ENCODE peak calls at places on chromosome 6, in ten cellular contexts. One of them, this sample, is unnamed.

GRCh38 chr6:73455865-73456629 is 4.0 kb upstream of the CGAS start:
- DNase-seq in RPMI7951: no peak
- DNase-seq in posterior vena cava: no peak
- DNase-seq in activated T-helper 1 cell treated with anti-CD3 and anti-CD28 coated beads, Interleukin-2, amount 50 U/mL, for 16 hours: no peak
- DNase-seq in C1 segment of cervical spinal cord: no peak
- DNase-seq in fibroblast of gingiva: peak; percentile 9
- DNase-seq in stromal cell of bone marrow: no peak
- DNase-seq in left ventricle myocardium superior: no peak
- DNase-seq in right atrium auricular region: no peak
- DNase-seq in GM20000: no peak
- DNase-seq in this sample: no peak

GRCh38 chr6:6236730-6237469 is 83.6 kb downstream of the F13A1 start:
- DNase-seq in RPMI7951: no peak
- DNase-seq in posterior vena cava: no peak
- DNase-seq in activated T-helper 1 cell treated with anti-CD3 and anti-CD28 coated beads, Interleukin-2, amount 50 U/mL, for 16 hours: no peak
- DNase-seq in C1 segment of cervical spinal cord: no peak
- DNase-seq in fibroblast of gingiva: no peak
- DNase-seq in stromal cell of bone marrow: no peak
- DNase-seq in left ventricle myocardium superior: no peak
- DNase-seq in right atrium auricular region: no peak
- DNase-seq in GM20000: no peak
- DNase-seq in this sample: no peak

GRCh38 chr6:24856954-24857670 is 58.4 kb upstream of the ARMH2 start:
- DNase-seq in RPMI7951: no peak
- DNase-seq in posterior vena cava: no peak
- DNase-seq in activated T-helper 1 cell treated with anti-CD3 and anti-CD28 coated beads, Interleukin-2, amount 50 U/mL, for 16 hours: no peak
- DNase-seq in C1 segment of cervical spinal cord: no peak
- DNase-seq in fibroblast of gingiva: no peak
- DNase-seq in stromal cell of bone marrow: no peak
- DNase-seq in left ventricle myocardium superior: no peak
- DNase-seq in right atrium auricular region: no peak
- DNase-seq in GM20000: no peak
- DNase-seq in this sample: no peak

GRCh38 chr6:53056273-53056672 is 8.9 kb upstream of the FBXO9 start:
- DNase-seq in RPMI7951: no peak
- DNase-seq in posterior vena cava: no peak
- DNase-seq in activated T-helper 1 cell treated with anti-CD3 and anti-CD28 coated beads, Interleukin-2, amount 50 U/mL, for 16 hours: no peak
- DNase-seq in C1 segment of cervical spinal cord: no peak
- DNase-seq in fibroblast of gingiva: peak; percentile 36
- DNase-seq in stromal cell of bone marrow: no peak
- DNase-seq in left ventricle myocardium superior: no peak
- DNase-seq in right atrium auricular region: no peak
- DNase-seq in GM20000: no peak
- DNase-seq in this sample: no peak

GRCh38 chr6:70108230-70108629 is 194.7 kb downstream of the COL9A1 start:
- DNase-seq in RPMI7951: peak; percentile 31
- DNase-seq in posterior vena cava: no peak
- DNase-seq in activated T-helper 1 cell treated with anti-CD3 and anti-CD28 coated beads, Interleukin-2, amount 50 U/mL, for 16 hours: no peak
- DNase-seq in C1 segment of cervical spinal cord: no peak
- DNase-seq in fibroblast of gingiva: peak; percentile 6
- DNase-seq in stromal cell of bone marrow: peak; percentile 21
- DNase-seq in left ventricle myocardium superior: no peak
- DNase-seq in right atrium auricular region: no peak
- DNase-seq in GM20000: peak; percentile 27
- DNase-seq in this sample: peak; percentile 2

GRCh38 chr6:139538366-139538765 is 163.9 kb upstream of the CITED2 start:
- DNase-seq in RPMI7951: no peak
- DNase-seq in posterior vena cava: no peak
- DNase-seq in activated T-helper 1 cell treated with anti-CD3 and anti-CD28 coated beads, Interleukin-2, amount 50 U/mL, for 16 hours: no peak
- DNase-seq in C1 segment of cervical spinal cord: no peak
- DNase-seq in fibroblast of gingiva: no peak
- DNase-seq in stromal cell of bone marrow: no peak
- DNase-seq in left ventricle myocardium superior: no peak
- DNase-seq in right atrium auricular region: no peak
- DNase-seq in GM20000: no peak
- DNase-seq in this sample: no peak

GRCh38 chr6:111626446-111626845 is 20.8 kb upstream of the TRAF3IP2 start:
- DNase-seq in RPMI7951: no peak
- DNase-seq in posterior vena cava: no peak
- DNase-seq in activated T-helper 1 cell treated with anti-CD3 and anti-CD28 coated beads, Interleukin-2, amount 50 U/mL, for 16 hours: no peak
- DNase-seq in C1 segment of cervical spinal cord: no peak
- DNase-seq in fibroblast of gingiva: no peak
- DNase-seq in stromal cell of bone marrow: no peak
- DNase-seq in left ventricle myocardium superior: peak; percentile 58
- DNase-seq in right atrium auricular region: no peak
- DNase-seq in GM20000: no peak
- DNase-seq in this sample: no peak

GRCh38 chr6:1363729-1364572 is 25.4 kb upstream of the FOXF2 start:
- DNase-seq in RPMI7951: no peak
- DNase-seq in posterior vena cava: no peak
- DNase-seq in activated T-helper 1 cell treated with anti-CD3 and anti-CD28 coated beads, Interleukin-2, amount 50 U/mL, for 16 hours: no peak
- DNase-seq in C1 segment of cervical spinal cord: no peak
- DNase-seq in fibroblast of gingiva: peak; percentile 92
- DNase-seq in stromal cell of bone marrow: no peak
- DNase-seq in left ventricle myocardium superior: peak; percentile 61
- DNase-seq in right atrium auricular region: no peak
- DNase-seq in GM20000: no peak
- DNase-seq in this sample: peak; percentile 61

GRCh38 chr6:88302769-88303230 is 136.7 kb upstream of the CNR1 start:
- DNase-seq in RPMI7951: no peak
- DNase-seq in posterior vena cava: no peak
- DNase-seq in activated T-helper 1 cell treated with anti-CD3 and anti-CD28 coated beads, Interleukin-2, amount 50 U/mL, for 16 hours: no peak
- DNase-seq in C1 segment of cervical spinal cord: no peak
- DNase-seq in fibroblast of gingiva: no peak
- DNase-seq in stromal cell of bone marrow: no peak
- DNase-seq in left ventricle myocardium superior: no peak
- DNase-seq in right atrium auricular region: no peak
- DNase-seq in GM20000: no peak
- DNase-seq in this sample: no peak

GRCh38 chr6:12312736-12313135 is 22.6 kb downstream of the EDN1 start:
- DNase-seq in RPMI7951: peak; percentile 34
- DNase-seq in posterior vena cava: no peak
- DNase-seq in activated T-helper 1 cell treated with anti-CD3 and anti-CD28 coated beads, Interleukin-2, amount 50 U/mL, for 16 hours: no peak
- DNase-seq in C1 segment of cervical spinal cord: no peak
- DNase-seq in fibroblast of gingiva: no peak
- DNase-seq in stromal cell of bone marrow: no peak
- DNase-seq in left ventricle myocardium superior: no peak
- DNase-seq in right atrium auricular region: no peak
- DNase-seq in GM20000: no peak
- DNase-seq in this sample: peak; percentile 43

GRCh38 chr6:93163146-93163545 is 256.2 kb downstream of the EPHA7 start:
- DNase-seq in RPMI7951: no peak
- DNase-seq in posterior vena cava: no peak
- DNase-seq in activated T-helper 1 cell treated with anti-CD3 and anti-CD28 coated beads, Interleukin-2, amount 50 U/mL, for 16 hours: no peak
- DNase-seq in C1 segment of cervical spinal cord: no peak
- DNase-seq in fibroblast of gingiva: no peak
- DNase-seq in stromal cell of bone marrow: no peak
- DNase-seq in left ventricle myocardium superior: no peak
- DNase-seq in right atrium auricular region: no peak
- DNase-seq in GM20000: no peak
- DNase-seq in this sample: no peak

GRCh38 chr6:135830971-135831370 is 20.5 kb upstream of the PDE7B start:
- DNase-seq in RPMI7951: no peak
- DNase-seq in posterior vena cava: no peak
- DNase-seq in activated T-helper 1 cell treated with anti-CD3 and anti-CD28 coated beads, Interleukin-2, amount 50 U/mL, for 16 hours: no peak
- DNase-seq in C1 segment of cervical spinal cord: no peak
- DNase-seq in fibroblast of gingiva: peak; percentile 80
- DNase-seq in stromal cell of bone marrow: no peak
- DNase-seq in left ventricle myocardium superior: no peak
- DNase-seq in right atrium auricular region: no peak
- DNase-seq in GM20000: no peak
- DNase-seq in this sample: no peak

GRCh38 chr6:138477913-138478539 is 21.3 kb downstream of the NHSL1 start:
- DNase-seq in RPMI7951: no peak
- DNase-seq in posterior vena cava: no peak
- DNase-seq in activated T-helper 1 cell treated with anti-CD3 and anti-CD28 coated beads, Interleukin-2, amount 50 U/mL, for 16 hours: no peak
- DNase-seq in C1 segment of cervical spinal cord: no peak
- DNase-seq in fibroblast of gingiva: no peak
- DNase-seq in stromal cell of bone marrow: no peak
- DNase-seq in left ventricle myocardium superior: no peak
- DNase-seq in right atrium auricular region: no peak
- DNase-seq in GM20000: no peak
- DNase-seq in this sample: no peak

GRCh38 chr6:144365176-144365710 is 80.1 kb downstream of the UTRN start:
- DNase-seq in RPMI7951: no peak
- DNase-seq in posterior vena cava: no peak
- DNase-seq in activated T-helper 1 cell treated with anti-CD3 and anti-CD28 coated beads, Interleukin-2, amount 50 U/mL, for 16 hours: no peak
- DNase-seq in C1 segment of cervical spinal cord: no peak
- DNase-seq in fibroblast of gingiva: no peak
- DNase-seq in stromal cell of bone marrow: no peak
- DNase-seq in left ventricle myocardium superior: no peak
- DNase-seq in right atrium auricular region: no peak
- DNase-seq in GM20000: no peak
- DNase-seq in this sample: no peak

GRCh38 chr6:100482698-100483097 is 18.0 kb upstream of the SIM1 start:
- DNase-seq in RPMI7951: no peak
- DNase-seq in posterior vena cava: no peak
- DNase-seq in activated T-helper 1 cell treated with anti-CD3 and anti-CD28 coated beads, Interleukin-2, amount 50 U/mL, for 16 hours: no peak
- DNase-seq in C1 segment of cervical spinal cord: no peak
- DNase-seq in fibroblast of gingiva: no peak
- DNase-seq in stromal cell of bone marrow: no peak
- DNase-seq in left ventricle myocardium superior: no peak
- DNase-seq in right atrium auricular region: no peak
- DNase-seq in GM20000: no peak
- DNase-seq in this sample: no peak

GRCh38 chr6:24923885-24924401 is 11.8 kb downstream of the RIPOR2 start:
- DNase-seq in RPMI7951: no peak
- DNase-seq in posterior vena cava: no peak
- DNase-seq in activated T-helper 1 cell treated with anti-CD3 and anti-CD28 coated beads, Interleukin-2, amount 50 U/mL, for 16 hours: no peak
- DNase-seq in C1 segment of cervical spinal cord: no peak
- DNase-seq in fibroblast of gingiva: no peak
- DNase-seq in stromal cell of bone marrow: no peak
- DNase-seq in left ventricle myocardium superior: no peak
- DNase-seq in right atrium auricular region: no peak
- DNase-seq in GM20000: no peak
- DNase-seq in this sample: no peak

GRCh38 chr6:684831-685636 is 7.9 kb downstream of the EXOC2 start:
- DNase-seq in RPMI7951: peak; percentile 74
- DNase-seq in posterior vena cava: no peak
- DNase-seq in activated T-helper 1 cell treated with anti-CD3 and anti-CD28 coated beads, Interleukin-2, amount 50 U/mL, for 16 hours: no peak
- DNase-seq in C1 segment of cervical spinal cord: no peak
- DNase-seq in fibroblast of gingiva: peak; percentile 24
- DNase-seq in stromal cell of bone marrow: no peak
- DNase-seq in left ventricle myocardium superior: no peak
- DNase-seq in right atrium auricular region: no peak
- DNase-seq in GM20000: peak; percentile 75
- DNase-seq in this sample: no peak

GRCh38 chr6:131250121-131250520 is 114.9 kb downstream of the AKAP7 start:
- DNase-seq in RPMI7951: peak; percentile 58
- DNase-seq in posterior vena cava: no peak
- DNase-seq in activated T-helper 1 cell treated with anti-CD3 and anti-CD28 coated beads, Interleukin-2, amount 50 U/mL, for 16 hours: no peak
- DNase-seq in C1 segment of cervical spinal cord: peak; percentile 19
- DNase-seq in fibroblast of gingiva: peak; percentile 35
- DNase-seq in stromal cell of bone marrow: peak; percentile 43
- DNase-seq in left ventricle myocardium superior: peak; percentile 62
- DNase-seq in right atrium auricular region: peak; percentile 64
- DNase-seq in GM20000: peak; percentile 2
- DNase-seq in this sample: peak; percentile 20

GRCh38 chr6:1870902-1871301 is 261.2 kb downstream of the FOXC1 start:
- DNase-seq in RPMI7951: no peak
- DNase-seq in posterior vena cava: no peak
- DNase-seq in activated T-helper 1 cell treated with anti-CD3 and anti-CD28 coated beads, Interleukin-2, amount 50 U/mL, for 16 hours: no peak
- DNase-seq in C1 segment of cervical spinal cord: no peak
- DNase-seq in fibroblast of gingiva: no peak
- DNase-seq in stromal cell of bone marrow: no peak
- DNase-seq in left ventricle myocardium superior: no peak
- DNase-seq in right atrium auricular region: no peak
- DNase-seq in GM20000: no peak
- DNase-seq in this sample: no peak

GRCh38 chr6:16576391-16577368 is 184.6 kb downstream of the ATXN1 start:
- DNase-seq in RPMI7951: peak; percentile 22
- DNase-seq in posterior vena cava: no peak
- DNase-seq in activated T-helper 1 cell treated with anti-CD3 and anti-CD28 coated beads, Interleukin-2, amount 50 U/mL, for 16 hours: no peak
- DNase-seq in C1 segment of cervical spinal cord: no peak
- DNase-seq in fibroblast of gingiva: no peak
- DNase-seq in stromal cell of bone marrow: no peak
- DNase-seq in left ventricle myocardium superior: no peak
- DNase-seq in right atrium auricular region: no peak
- DNase-seq in GM20000: peak; percentile 39
- DNase-seq in this sample: no peak

GRCh38 chr6:44177691-44178423 is 19.2 kb downstream of the CAPN11 start:
- DNase-seq in RPMI7951: peak; percentile 51
- DNase-seq in posterior vena cava: peak; percentile 94
- DNase-seq in activated T-helper 1 cell treated with anti-CD3 and anti-CD28 coated beads, Interleukin-2, amount 50 U/mL, for 16 hours: no peak
- DNase-seq in C1 segment of cervical spinal cord: no peak
- DNase-seq in fibroblast of gingiva: peak; percentile 63
- DNase-seq in stromal cell of bone marrow: peak; percentile 75
- DNase-seq in left ventricle myocardium superior: peak; percentile 83
- DNase-seq in right atrium auricular region: peak; percentile 94
- DNase-seq in GM20000: no peak
- DNase-seq in this sample: peak; percentile 3

This sample was measured in GM04504.